ENCODE peak calls at places on chromosomes 13 and 19, in nine cellular contexts. One of them, this sample, is unnamed.

GRCh38 chr13:34153428-34154180 is 335.7 kb downstream of the RFC3 start:
- DNase-seq in Daoy: peak
- DNase-seq in esophagus muscularis mucosa: no peak
- DNase-seq in stimulated activated naive CD4-positive, alpha-beta T cell treated with Interleukin-2 at 50 U/mL for 16 hours: no peak
- DNase-seq in T47D: no peak
- DNase-seq in osteoblast: no peak
- DNase-seq in hepatocyte: no peak
- DNase-seq in NCI-H1092: no peak
- DNase-seq in HCT116: no peak
- DNase-seq in this sample: no peak

GRCh38 chr13:79407349-79407979 is 1.4 kb upstream of the RBM26 start:
- DNase-seq in osteoblast: no peak
- DNase-seq in NCI-H1092: no peak
- DNase-seq in hepatocyte: no peak
- DNase-seq in stimulated activated naive CD4-positive, alpha-beta T cell treated with Interleukin-2 at 50 U/mL for 16 hours: no peak
- DNase-seq in HCT116: no peak
- DNase-seq in esophagus muscularis mucosa: no peak
- DNase-seq in T47D: no peak
- DNase-seq in Daoy: no peak
- DNase-seq in this sample: no peak

GRCh38 chr19:1856698-1857603 is 6.4 kb downstream of the KLF16 start:
- DNase-seq in T47D: peak
- DNase-seq in HCT116: no peak
- DNase-seq in NCI-H1092: no peak
- DNase-seq in hepatocyte: peak
- DNase-seq in Daoy: peak
- DNase-seq in esophagus muscularis mucosa: peak
- DNase-seq in stimulated activated naive CD4-positive, alpha-beta T cell treated with Interleukin-2 at 50 U/mL for 16 hours: peak
- DNase-seq in osteoblast: peak
- DNase-seq in this sample: peak

GRCh38 chr19:41515054-41515652 is 60.8 kb upstream of the CEACAM21 start:
- DNase-seq in NCI-H1092: no peak
- DNase-seq in osteoblast: no peak
- DNase-seq in esophagus muscularis mucosa: no peak
- DNase-seq in T47D: no peak
- DNase-seq in HCT116: no peak
- DNase-seq in stimulated activated naive CD4-positive, alpha-beta T cell treated with Interleukin-2 at 50 U/mL for 16 hours: no peak
- DNase-seq in Daoy: no peak
- DNase-seq in hepatocyte: no peak
- DNase-seq in this sample: no peak

GRCh38 chr13:62678039-62678438 is 1262.4 kb upstream of the PCDH20 start:
- DNase-seq in Daoy: no peak
- DNase-seq in osteoblast: no peak
- DNase-seq in hepatocyte: no peak
- DNase-seq in HCT116: no peak
- DNase-seq in esophagus muscularis mucosa: no peak
- DNase-seq in stimulated activated naive CD4-positive, alpha-beta T cell treated with Interleukin-2 at 50 U/mL for 16 hours: no peak
- DNase-seq in NCI-H1092: no peak
- DNase-seq in T47D: no peak
- DNase-seq in this sample: no peak

GRCh38 chr13:44051923-44052322 is 172.2 kb downstream of the LACC1 start:
- DNase-seq in Daoy: peak
- DNase-seq in NCI-H1092: no peak
- DNase-seq in stimulated activated naive CD4-positive, alpha-beta T cell treated with Interleukin-2 at 50 U/mL for 16 hours: no peak
- DNase-seq in esophagus muscularis mucosa: no peak
- DNase-seq in osteoblast: no peak
- DNase-seq in hepatocyte: peak
- DNase-seq in T47D: peak
- DNase-seq in HCT116: no peak
- DNase-seq in this sample: no peak

GRCh38 chr13:97856001-97856675 is 97.3 kb upstream of the IPO5 start:
- DNase-seq in osteoblast: peak
- DNase-seq in stimulated activated naive CD4-positive, alpha-beta T cell treated with Interleukin-2 at 50 U/mL for 16 hours: no peak
- DNase-seq in hepatocyte: peak
- DNase-seq in T47D: no peak
- DNase-seq in HCT116: no peak
- DNase-seq in Daoy: no peak
- DNase-seq in esophagus muscularis mucosa: peak
- DNase-seq in NCI-H1092: no peak
- DNase-seq in this sample: no peak

GRCh38 chr19:36140289-36141038 is 598 bp downstream of the CAPNS1 start:
- DNase-seq in hepatocyte: peak
- DNase-seq in NCI-H1092: peak
- DNase-seq in HCT116: no peak
- DNase-seq in T47D: peak
- DNase-seq in osteoblast: peak
- DNase-seq in stimulated activated naive CD4-positive, alpha-beta T cell treated with Interleukin-2 at 50 U/mL for 16 hours: peak
- DNase-seq in Daoy: peak
- DNase-seq in esophagus muscularis mucosa: no peak
- DNase-seq in this sample: peak

GRCh38 chr13:24217601-24218281 is 57.2 kb downstream of the SPATA13 start:
- DNase-seq in NCI-H1092: no peak
- DNase-seq in stimulated activated naive CD4-positive, alpha-beta T cell treated with Interleukin-2 at 50 U/mL for 16 hours: no peak
- DNase-seq in T47D: peak
- DNase-seq in HCT116: no peak
- DNase-seq in Daoy: no peak
- DNase-seq in esophagus muscularis mucosa: no peak
- DNase-seq in osteoblast: no peak
- DNase-seq in hepatocyte: peak
- DNase-seq in this sample: no peak

GRCh38 chr13:24629320-24629719 is 50.9 kb upstream of the ATP12A start:
- DNase-seq in hepatocyte: no peak
- DNase-seq in esophagus muscularis mucosa: no peak
- DNase-seq in Daoy: no peak
- DNase-seq in T47D: no peak
- DNase-seq in HCT116: no peak
- DNase-seq in stimulated activated naive CD4-positive, alpha-beta T cell treated with Interleukin-2 at 50 U/mL for 16 hours: no peak
- DNase-seq in NCI-H1092: no peak
- DNase-seq in osteoblast: no peak
- DNase-seq in this sample: peak

GRCh38 chr13:99725644-99726043 is 224.4 kb downstream of the TM9SF2 start:
- DNase-seq in osteoblast: no peak
- DNase-seq in HCT116: no peak
- DNase-seq in stimulated activated naive CD4-positive, alpha-beta T cell treated with Interleukin-2 at 50 U/mL for 16 hours: no peak
- DNase-seq in NCI-H1092: no peak
- DNase-seq in hepatocyte: no peak
- DNase-seq in T47D: no peak
- DNase-seq in Daoy: no peak
- DNase-seq in esophagus muscularis mucosa: no peak
- DNase-seq in this sample: peak

GRCh38 chr13:24159362-24159761 is 1.2 kb upstream of the SPATA13 start:
- DNase-seq in Daoy: no peak
- DNase-seq in esophagus muscularis mucosa: no peak
- DNase-seq in T47D: no peak
- DNase-seq in hepatocyte: no peak
- DNase-seq in stimulated activated naive CD4-positive, alpha-beta T cell treated with Interleukin-2 at 50 U/mL for 16 hours: no peak
- DNase-seq in HCT116: no peak
- DNase-seq in osteoblast: peak
- DNase-seq in NCI-H1092: no peak
- DNase-seq in this sample: no peak

GRCh38 chr19:13154241-13154778 is 4.1 kb downstream of the IER2 start:
- DNase-seq in NCI-H1092: no peak
- DNase-seq in Daoy: peak
- DNase-seq in hepatocyte: peak
- DNase-seq in osteoblast: peak
- DNase-seq in stimulated activated naive CD4-positive, alpha-beta T cell treated with Interleukin-2 at 50 U/mL for 16 hours: peak
- DNase-seq in T47D: peak
- DNase-seq in HCT116: no peak
- DNase-seq in esophagus muscularis mucosa: peak
- DNase-seq in this sample: peak

GRCh38 chr13:50850445-50850844 is 7.0 kb upstream of the DLEU7 start:
- DNase-seq in stimulated activated naive CD4-positive, alpha-beta T cell treated with Interleukin-2 at 50 U/mL for 16 hours: no peak
- DNase-seq in esophagus muscularis mucosa: no peak
- DNase-seq in T47D: no peak
- DNase-seq in NCI-H1092: no peak
- DNase-seq in hepatocyte: no peak
- DNase-seq in HCT116: no peak
- DNase-seq in osteoblast: no peak
- DNase-seq in Daoy: no peak
- DNase-seq in this sample: no peak

GRCh38 chr19:10419646-10420443 is 493 bp upstream of the PDE4A start:
- DNase-seq in hepatocyte: peak
- DNase-seq in NCI-H1092: no peak
- DNase-seq in T47D: peak
- DNase-seq in Daoy: peak
- DNase-seq in stimulated activated naive CD4-positive, alpha-beta T cell treated with Interleukin-2 at 50 U/mL for 16 hours: peak
- DNase-seq in esophagus muscularis mucosa: no peak
- DNase-seq in HCT116: peak
- DNase-seq in osteoblast: peak
- DNase-seq in this sample: peak

GRCh38 chr13:28618595-28618994 is 40.3 kb upstream of the POMP start:
- DNase-seq in NCI-H1092: no peak
- DNase-seq in T47D: no peak
- DNase-seq in stimulated activated naive CD4-positive, alpha-beta T cell treated with Interleukin-2 at 50 U/mL for 16 hours: no peak
- DNase-seq in osteoblast: no peak
- DNase-seq in esophagus muscularis mucosa: no peak
- DNase-seq in hepatocyte: no peak
- DNase-seq in HCT116: no peak
- DNase-seq in Daoy: no peak
- DNase-seq in this sample: no peak

GRCh38 chr13:80251403-80251802 is 89.5 kb downstream of the SPRY2 start:
- DNase-seq in Daoy: peak
- DNase-seq in osteoblast: no peak
- DNase-seq in hepatocyte: peak
- DNase-seq in esophagus muscularis mucosa: no peak
- DNase-seq in T47D: peak
- DNase-seq in stimulated activated naive CD4-positive, alpha-beta T cell treated with Interleukin-2 at 50 U/mL for 16 hours: no peak
- DNase-seq in HCT116: no peak
- DNase-seq in NCI-H1092: no peak
- DNase-seq in this sample: no peak

GRCh38 chr13:65133094-65133493 is 2097.0 kb downstream of the PCDH9 start:
- DNase-seq in T47D: peak
- DNase-seq in stimulated activated naive CD4-positive, alpha-beta T cell treated with Interleukin-2 at 50 U/mL for 16 hours: no peak
- DNase-seq in esophagus muscularis mucosa: no peak
- DNase-seq in hepatocyte: no peak
- DNase-seq in HCT116: peak
- DNase-seq in NCI-H1092: no peak
- DNase-seq in osteoblast: no peak
- DNase-seq in Daoy: no peak
- DNase-seq in this sample: peak

GRCh38 chr13:110531671-110532083 is 29.8 kb downstream of the RAB20 start:
- DNase-seq in Daoy: no peak
- DNase-seq in hepatocyte: no peak
- DNase-seq in esophagus muscularis mucosa: no peak
- DNase-seq in T47D: no peak
- DNase-seq in stimulated activated naive CD4-positive, alpha-beta T cell treated with Interleukin-2 at 50 U/mL for 16 hours: no peak
- DNase-seq in osteoblast: peak
- DNase-seq in HCT116: no peak
- DNase-seq in NCI-H1092: no peak
- DNase-seq in this sample: no peak

GRCh38 chr13:48562296-48563066 is 29.6 kb upstream of the RCBTB2 start:
- DNase-seq in osteoblast: no peak
- DNase-seq in HCT116: no peak
- DNase-seq in T47D: no peak
- DNase-seq in stimulated activated naive CD4-positive, alpha-beta T cell treated with Interleukin-2 at 50 U/mL for 16 hours: peak
- DNase-seq in NCI-H1092: no peak
- DNase-seq in hepatocyte: no peak
- DNase-seq in Daoy: peak
- DNase-seq in esophagus muscularis mucosa: peak
- DNase-seq in this sample: no peak

GRCh38 chr13:73179906-73180305 is 121.1 kb downstream of the KLF5 start:
- DNase-seq in NCI-H1092: no peak
- DNase-seq in Daoy: no peak
- DNase-seq in T47D: no peak
- DNase-seq in HCT116: no peak
- DNase-seq in esophagus muscularis mucosa: no peak
- DNase-seq in hepatocyte: no peak
- DNase-seq in osteoblast: no peak
- DNase-seq in stimulated activated naive CD4-positive, alpha-beta T cell treated with Interleukin-2 at 50 U/mL for 16 hours: no peak
- DNase-seq in this sample: no peak

GRCh38 chr13:99422556-99423220 is 78.6 kb upstream of the TM9SF2 start:
- DNase-seq in NCI-H1092: no peak
- DNase-seq in T47D: no peak
- DNase-seq in HCT116: no peak
- DNase-seq in Daoy: no peak
- DNase-seq in osteoblast: no peak
- DNase-seq in hepatocyte: no peak
- DNase-seq in esophagus muscularis mucosa: no peak
- DNase-seq in stimulated activated naive CD4-positive, alpha-beta T cell treated with Interleukin-2 at 50 U/mL for 16 hours: no peak
- DNase-seq in this sample: peak

GRCh38 chr13:19888799-19889198 is 25.4 kb upstream of the ZMYM5 start:
- DNase-seq in Daoy: no peak
- DNase-seq in osteoblast: peak
- DNase-seq in HCT116: no peak
- DNase-seq in hepatocyte: no peak
- DNase-seq in NCI-H1092: no peak
- DNase-seq in T47D: peak
- DNase-seq in stimulated activated naive CD4-positive, alpha-beta T cell treated with Interleukin-2 at 50 U/mL for 16 hours: no peak
- DNase-seq in esophagus muscularis mucosa: no peak
- DNase-seq in this sample: no peak

GRCh38 chr19:46107371-46107770 is 17.1 kb downstream of the IGFL3 start:
- DNase-seq in NCI-H1092: no peak
- DNase-seq in hepatocyte: no peak
- DNase-seq in HCT116: no peak
- DNase-seq in osteoblast: no peak
- DNase-seq in T47D: no peak
- DNase-seq in stimulated activated naive CD4-positive, alpha-beta T cell treated with Interleukin-2 at 50 U/mL for 16 hours: no peak
- DNase-seq in Daoy: peak
- DNase-seq in esophagus muscularis mucosa: no peak
- DNase-seq in this sample: no peak